ENCODE peak calls at places on chromosomes 5 and 9, in six cellular contexts. C is adrenal gland, P is Calu3, Q is foreskin fibroblast, V is GM12878, L is HCT116. R is an unnamed sample.

GRCh38 chr9:25207402-25207801 is 470.8 kb downstream of the TUSC1 start:
- DNase-seq in C (no peak), P (no peak), Q (no peak), V (no peak), L (no peak), R (no peak)

GRCh38 chr5:170517411-170517810 is 13.6 kb downstream of the KCNIP1 start:
- DNase-seq in C (no peak), P (no peak), Q (no peak), V (no peak), L (no peak), R (no peak)

GRCh38 chr9:133199648-133200321 is 9.3 kb downstream of the OBP2B start:
- DNase-seq in C (peak), P (no peak), Q (no peak), V (no peak), L (no peak), R (no peak)

GRCh38 chr5:90096415-90097081 is 313.0 kb downstream of the CETN3 start:
- DNase-seq in C (peak), P (peak), Q (peak), V (no peak), L (peak), R (peak)

GRCh38 chr5:66828551-66829421 is 232.6 kb downstream of the MAST4 start:
- DNase-seq in C (peak), P (peak), Q (peak), V (no peak), L (no peak), R (peak)

GRCh38 chr5:78063495-78063894 is 231.0 kb downstream of the AP3B1 start:
- DNase-seq in C (no peak), P (no peak), Q (no peak), V (no peak), L (no peak), R (no peak)

GRCh38 chr9:87659534-87660419 is 66.1 kb upstream of the CTSL start:
- DNase-seq in C (no peak), P (no peak), Q (no peak), V (no peak), L (no peak), R (no peak)

GRCh38 chr9:34375901-34376595 is 650 bp downstream of the MYORG start:
- DNase-seq in C (peak), P (peak), Q (no peak), V (no peak), L (no peak), R (peak)

GRCh38 chr9:130341839-130342713 is 76.5 kb downstream of the HMCN2 start:
- DNase-seq in C (no peak), P (no peak), Q (no peak), V (no peak), L (no peak), R (no peak)

GRCh38 chr5:87127956-87128687 is 139.6 kb upstream of the RASA1 start:
- DNase-seq in C (no peak), P (peak), Q (no peak), V (no peak), L (no peak), R (peak)

GRCh38 chr9:26043431-26043830 is 365.2 kb upstream of the TUSC1 start:
- DNase-seq in C (no peak), P (no peak), Q (no peak), V (no peak), L (no peak), R (no peak)

GRCh38 chr5:152092580-152092979 is 167.9 kb upstream of the GLRA1 start:
- DNase-seq in C (no peak), P (no peak), Q (no peak), V (no peak), L (no peak), R (peak)

GRCh38 chr5:3182477-3182876 is 413.2 kb upstream of the IRX1 start:
- DNase-seq in C (no peak), P (no peak), Q (no peak), V (no peak), L (no peak), R (no peak)

GRCh38 chr5:123285122-123286011 is 137.8 kb downstream of the CEP120 start:
- DNase-seq in C (no peak), P (no peak), Q (peak), V (no peak), L (no peak), R (no peak)

GRCh38 chr9:37811906-37812476 is 11.4 kb downstream of the DCAF10 start:
- DNase-seq in C (no peak), P (no peak), Q (no peak), V (no peak), L (no peak), R (no peak)

DNA sequence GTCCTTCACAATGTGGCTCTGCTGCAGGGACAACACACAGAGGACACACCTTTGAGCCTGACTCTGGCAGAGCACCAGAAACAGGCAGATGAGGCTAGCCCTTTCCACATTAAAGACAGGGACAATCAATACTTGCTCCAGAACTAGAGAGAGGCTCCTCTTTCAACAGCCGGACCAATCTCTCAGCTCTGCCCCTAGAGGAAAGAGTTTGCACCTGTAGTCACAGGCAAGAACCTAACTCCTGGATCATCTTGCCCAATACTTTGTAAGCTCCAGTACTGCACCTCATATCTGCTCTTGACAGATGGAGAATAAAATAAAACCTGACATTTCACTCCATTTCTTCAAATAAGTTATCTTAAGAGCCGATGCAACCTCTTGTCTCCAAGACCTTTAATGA is 52.1 kb downstream of the EPB41L4A start:
- DNase-seq in C (no peak), P (peak), Q (no peak), V (no peak), L (peak), R (peak)
- TF ChIP-seq CTCF in C (no peak), P (peak), Q (no peak), V (peak), L (peak), R (peak)

DNA sequence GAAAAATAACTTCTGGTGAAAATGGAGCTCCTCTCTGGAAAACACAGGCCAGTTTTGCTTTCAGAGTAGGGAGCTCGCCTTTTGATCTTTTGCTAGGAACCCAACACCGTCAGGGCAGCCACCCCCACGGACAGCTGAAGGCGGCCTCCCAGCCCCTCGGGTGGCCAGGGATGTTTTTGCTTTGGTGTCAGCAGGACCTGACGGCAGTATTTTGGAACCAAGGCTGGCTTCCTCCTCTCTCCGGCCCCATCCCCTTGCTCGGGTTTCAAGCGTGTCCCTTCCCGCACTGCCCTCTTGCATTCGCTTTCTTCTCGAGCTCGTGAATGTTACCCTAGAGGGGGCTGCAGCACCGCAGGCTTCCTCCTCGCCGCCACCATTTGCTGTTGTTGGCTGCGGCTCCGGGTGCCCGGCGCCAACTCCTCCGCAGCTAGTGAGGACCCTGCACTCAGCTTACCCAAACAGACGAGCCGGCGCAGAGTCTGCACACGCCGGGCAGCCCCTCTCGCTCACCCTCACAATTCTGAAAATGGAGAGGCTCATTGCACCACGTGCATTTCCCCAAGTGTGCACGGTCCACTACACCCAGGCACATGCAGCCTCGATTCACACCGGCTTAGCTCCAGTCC is 35.5 kb upstream of the ADAMTSL1 start:
- DNase-seq in C (no peak), P (no peak), Q (peak), V (no peak), L (no peak), R (no peak)
- TF ChIP-seq CTCF in C (no peak), P (no peak), Q (peak), V (no peak), L (no peak), R (peak)

GRCh38 chr9:70229026-70229425 is 29.8 kb upstream of the SMC5 start:
- DNase-seq in C (no peak), P (no peak), Q (peak), V (no peak), L (no peak), R (no peak)
- TF ChIP-seq CTCF in C (no peak), P (no peak), Q (no peak), V (no peak), L (no peak), R (no peak)

GRCh38 chr5:141941779-141942178 is 16.2 kb downstream of the PCDH12 start:
- DNase-seq in C (no peak), P (no peak), Q (no peak), V (no peak), L (no peak), R (no peak)

GRCh38 chr5:141941307-141941706 is 16.7 kb downstream of the PCDH12 start:
- DNase-seq in C (no peak), P (no peak), Q (no peak), V (no peak), L (no peak), R (peak)

GRCh38 chr5:141944086-141944485 is 13.9 kb downstream of the PCDH12 start:
- DNase-seq in C (no peak), P (no peak), Q (no peak), V (no peak), L (no peak), R (peak)

GRCh38 chr5:141942185-141942857 is 15.7 kb downstream of the PCDH12 start:
- DNase-seq in C (no peak), P (no peak), Q (no peak), V (no peak), L (no peak), R (no peak)

DNA sequence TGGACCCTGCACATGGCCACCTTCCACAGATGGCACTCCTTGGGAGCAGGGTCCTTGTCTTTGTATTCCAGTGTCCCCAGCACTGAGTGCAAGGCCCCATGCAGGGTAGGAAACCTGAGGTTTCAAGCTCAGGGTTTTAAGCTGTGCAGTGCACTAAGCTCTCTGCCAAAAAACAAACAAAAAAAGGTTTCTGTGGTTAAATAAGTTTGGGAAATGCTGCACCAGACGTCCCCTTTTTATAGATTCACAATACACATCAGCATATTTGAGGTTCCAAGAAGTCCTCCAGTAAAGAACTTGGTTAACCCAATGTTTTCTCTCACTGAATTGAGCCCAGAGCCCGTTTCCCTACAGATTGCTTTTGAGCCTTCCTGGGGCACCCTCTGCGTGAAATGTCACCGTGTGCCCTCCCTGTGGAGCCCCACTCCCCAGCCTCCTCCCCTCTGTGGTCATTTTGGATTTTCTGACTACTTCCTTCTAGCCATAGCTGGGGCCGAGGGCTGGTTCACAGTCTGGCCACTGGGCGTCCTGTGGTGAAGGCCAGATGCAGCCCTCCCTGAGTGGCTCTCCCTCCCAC is 17.1 kb downstream of the DELE1 start:
- DNase-seq in C (no peak), P (no peak), Q (no peak), V (no peak), L (no peak), R (no peak)
- TF ChIP-seq CTCF in C (peak), P (no peak), Q (peak), V (no peak), L (peak), R (no peak)

GRCh38 chr5:137743031-137743640 is 7.2 kb upstream of the KLHL3 start:
- DNase-seq in C (peak), P (peak), Q (peak), V (no peak), L (peak), R (peak)

GRCh38 chr5:137750436-137750835 is 3.7 kb downstream of the HNRNPA0 start:
- DNase-seq in C (no peak), P (no peak), Q (no peak), V (no peak), L (no peak), R (no peak)

GRCh38 chr5:137752873-137753226 is 1.3 kb downstream of the HNRNPA0 start:
- DNase-seq in C (peak), P (peak), Q (no peak), V (no peak), L (no peak), R (peak)

GRCh38 chr5:137751869-137752491 is 2.2 kb downstream of the HNRNPA0 start:
- DNase-seq in C (peak), P (peak), Q (peak), V (no peak), L (peak), R (peak)

GRCh38 chr5:137747848-137748247 is 6.3 kb downstream of the HNRNPA0 start:
- DNase-seq in C (peak), P (no peak), Q (no peak), V (no peak), L (no peak), R (no peak)
- TF ChIP-seq CTCF in C (no peak), P (no peak), Q (no peak), V (no peak), L (no peak), R (no peak)

GRCh38 chr9:97487107-97487506 is 14.4 kb upstream of the TMOD1 start:
- DNase-seq in C (no peak), P (no peak), Q (no peak), V (no peak), L (no peak), R (peak)
- TF ChIP-seq CTCF in C (no peak), P (no peak), Q (peak), V (peak), L (peak), R (peak)

R was measured in bronchial epithelial cell.